ENCODE peak calls at places on chromosome 9, in ten cellular contexts. P is fibroblast of pulmonary artery; O is RWPE2; N is pancreas; E is tibial nerve; B is GM13976; L is CD8-positive, alpha-beta T cell; Z is GM06990; H is fibroblast of the aortic adventitia; T is Caco-2. X is an unnamed sample.

GRCh38 chr9:77912895-77913693 is 118.5 kb downstream of the GNAQ start:
- DNase-seq in H (peak; percentile 58), B (no peak), T (no peak), Z (no peak), E (no peak), P (peak; percentile 59), L (no peak), N (no peak), O (no peak), X (no peak)

GRCh38 chr9:2876726-2877125 is 32.8 kb upstream of the PUM3 start:
- DNase-seq in O (no peak), P (no peak), E (no peak), N (no peak), H (no peak), L (no peak), T (no peak), B (no peak), Z (no peak), X (no peak)

GRCh38 chr9:133306242-133307194 is 29.5 kb downstream of the SURF6 start:
- DNase-seq in B (no peak), P (no peak), T (no peak), Z (no peak), L (no peak), O (no peak), E (no peak), H (no peak), N (no peak), X (no peak)

GRCh38 chr9:124818431-124819281 is 34.6 kb upstream of the WDR38 start:
- DNase-seq in P (no peak), B (no peak), E (no peak), H (peak; percentile 37), T (peak; percentile 82), N (peak; percentile 87), Z (peak; percentile 56), O (peak; percentile 83), L (no peak), X (no peak)

GRCh38 chr9:88041447-88041846 is 67.1 kb upstream of the CDK20 start:
- DNase-seq in L (no peak), E (no peak), B (no peak), P (peak; percentile 26), O (no peak), N (no peak), Z (no peak), H (peak; percentile 53), T (no peak), X (no peak)

GRCh38 chr9:90124961-90125360 is 517.7 kb downstream of the DIRAS2 start:
- DNase-seq in L (no peak), N (no peak), P (no peak), T (no peak), O (no peak), E (no peak), H (peak; percentile 22), Z (no peak), B (no peak), X (no peak)

GRCh38 chr9:72102520-72102919 is 42.1 kb upstream of the C9orf57 start:
- DNase-seq in N (no peak), H (no peak), E (no peak), B (no peak), Z (no peak), T (no peak), O (no peak), L (no peak), P (no peak), X (no peak)

GRCh38 chr9:123322771-123323481 is 33.1 kb upstream of the CRB2 start:
- DNase-seq in B (peak; percentile 51), N (no peak), H (no peak), Z (peak; percentile 77), O (no peak), E (no peak), L (peak; percentile 29), P (no peak), T (no peak), X (no peak)

GRCh38 chr9:20243866-20244647 is 378.2 kb downstream of the MLLT3 start:
- DNase-seq in P (no peak), L (no peak), B (no peak), N (no peak), Z (no peak), E (no peak), T (no peak), H (no peak), O (no peak), X (no peak)

GRCh38 chr9:27462846-27463245 is 61.2 kb upstream of the IFNK start:
- DNase-seq in P (no peak), H (no peak), L (no peak), N (no peak), B (no peak), Z (no peak), E (no peak), T (no peak), O (no peak), X (no peak)

GRCh38 chr9:131298816-131299215 is 9.3 kb downstream of the PLPP7 start:
- DNase-seq in T (no peak), Z (no peak), L (no peak), H (no peak), B (no peak), E (no peak), N (no peak), P (no peak), O (no peak), X (no peak)

GRCh38 chr9:5453673-5454072 is 3.3 kb downstream of the CD274 start:
- DNase-seq in N (no peak), E (no peak), O (no peak), P (no peak), Z (no peak), H (no peak), L (no peak), B (no peak), T (no peak), X (no peak)

GRCh38 chr9:78074385-78075291 is 43.0 kb upstream of the GNAQ start:
- DNase-seq in H (no peak), T (no peak), N (no peak), L (no peak), O (no peak), Z (no peak), P (peak; percentile 21), B (no peak), E (no peak), X (no peak)

GRCh38 chr9:13274901-13275641 is 4.4 kb downstream of the MPDZ start:
- DNase-seq in T (no peak), O (no peak), P (peak; percentile 87), Z (no peak), E (no peak), H (peak; percentile 86), L (no peak), N (no peak), B (no peak), X (no peak)

GRCh38 chr9:68690088-68690487 is 15.0 kb upstream of the PIP5K1B start:
- DNase-seq in E (no peak), H (peak; percentile 52), N (peak; percentile 56), O (no peak), L (no peak), T (no peak), Z (no peak), B (no peak), P (peak; percentile 11), X (no peak)

GRCh38 chr9:68685213-68685612 is 19.8 kb upstream of the PIP5K1B start:
- DNase-seq in E (no peak), O (no peak), L (no peak), N (no peak), B (no peak), H (no peak), P (no peak), Z (no peak), T (no peak), X (no peak)

GRCh38 chr9:68683433-68683832 is 21.6 kb upstream of the PIP5K1B start:
- DNase-seq in T (no peak), E (no peak), H (no peak), N (no peak), L (no peak), B (no peak), Z (no peak), P (no peak), O (no peak), X (no peak)

GRCh38 chr9:68685770-68686169 is 19.3 kb upstream of the PIP5K1B start:
- DNase-seq in P (no peak), Z (no peak), T (peak; percentile 1), H (no peak), N (peak; percentile 43), E (no peak), O (no peak), B (peak; percentile 48), L (no peak), X (no peak)
- TF ChIP-seq CTCF in P (peak; percentile 7), Z (peak; percentile 67), T (peak; percentile 21), H (no peak), N (peak; percentile 33), E (peak; percentile 17), O (no peak), B (peak; percentile 72), L (no peak), X (peak; percentile 42)

DNA sequence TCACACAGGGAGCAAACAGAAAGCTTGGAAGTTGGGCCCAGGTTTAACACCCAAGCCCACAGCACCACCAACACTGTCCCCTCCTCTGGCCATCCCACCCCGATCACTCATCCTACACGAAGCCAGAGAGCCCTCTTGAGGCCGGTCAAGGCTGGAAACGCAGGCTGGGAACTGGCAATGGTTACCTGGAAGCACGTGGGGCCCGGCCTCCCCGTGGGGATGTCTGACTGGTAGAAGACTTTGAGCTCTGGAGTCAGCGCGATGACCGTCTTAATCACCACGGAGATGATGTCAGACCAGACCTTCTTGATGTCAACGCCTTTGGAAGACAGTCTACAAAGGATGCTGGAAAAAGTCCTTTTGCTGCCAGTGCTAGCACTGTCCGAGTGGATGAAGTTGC is 104.1 kb downstream of the TTLL11 start:
- DNase-seq in B (no peak), E (no peak), Z (no peak), T (peak; percentile 37), O (no peak), H (no peak), N (no peak), L (no peak), P (peak; percentile 30), X (no peak)
- TF ChIP-seq CTCF in B (no peak), E (no peak), Z (no peak), T (peak; percentile 39), O (peak; percentile 48), H (peak; percentile 11), N (no peak), L (no peak), P (peak; percentile 26), X (peak; percentile 40)

GRCh38 chr9:109203761-109204360 is 36.8 kb upstream of the FRRS1L start:
- DNase-seq in T (no peak), L (no peak), E (no peak), B (no peak), O (no peak), P (no peak), Z (no peak), N (no peak), H (no peak), X (no peak)

GRCh38 chr9:109205526-109205925 is 38.5 kb upstream of the FRRS1L start:
- DNase-seq in T (peak; percentile 27), P (no peak), B (no peak), L (no peak), E (no peak), Z (no peak), H (no peak), N (no peak), O (no peak), X (no peak)

GRCh38 chr9:109206670-109207069 is 39.6 kb upstream of the FRRS1L start:
- DNase-seq in Z (no peak), P (no peak), O (no peak), H (no peak), N (no peak), T (no peak), B (no peak), E (no peak), L (no peak), X (no peak)
- TF ChIP-seq CTCF in Z (peak; percentile 8), P (no peak), O (no peak), H (no peak), N (no peak), T (no peak), B (no peak), E (no peak), L (no peak), X (no peak)

GRCh38 chr9:136375096-136375495 is 1.6 kb upstream of the CARD9 start:
- DNase-seq in Z (no peak), P (no peak), T (no peak), E (no peak), O (no peak), L (no peak), H (no peak), N (no peak), B (no peak), X (no peak)
- TF ChIP-seq CTCF in Z (no peak), P (no peak), T (no peak), E (no peak), O (no peak), L (no peak), H (no peak), N (no peak), B (no peak), X (no peak)